ENCODE peak calls at places on chromosomes 12 and 14, in eight cellular contexts. I is adrenal gland, F is kidney epithelial cell, G is astrocyte of the spinal cord, A is AG04450, T is cardiac muscle cell, M is DND-41, U is GM23338. J is an unnamed sample.

GRCh38 chr14:67539116-67539515 is 6.0 kb downstream of the PLEKHH1 start:
- DNase-seq in G (no peak), A (no peak), U (peak; percentile 46), M (no peak), T (no peak), F (no peak), I (no peak), J (no peak)

GRCh38 chr12:25655702-25656101 is 102.6 kb upstream of the LMNTD1 start:
- DNase-seq in U (no peak), G (no peak), A (no peak), M (no peak), F (no peak), I (no peak), T (no peak), J (no peak)

GRCh38 chr14:100899841-100900771 is 3.4 kb downstream of the RTL1 start:
- DNase-seq in G (no peak), M (no peak), A (no peak), F (no peak), T (peak; percentile 30), I (peak; percentile 39), U (peak; percentile 65), J (no peak)

GRCh38 chr12:32478166-32478565 is 78.8 kb downstream of the FGD4 start:
- DNase-seq in M (no peak), T (no peak), I (no peak), A (no peak), F (no peak), G (no peak), U (no peak), J (no peak)

GRCh38 chr12:44618960-44619359 is 257.2 kb downstream of the NELL2 start:
- DNase-seq in A (no peak), F (no peak), T (no peak), I (no peak), G (no peak), M (no peak), U (no peak), J (no peak)

GRCh38 chr12:80892597-80893445 is 44.9 kb downstream of the LIN7A start:
- DNase-seq in I (no peak), A (no peak), G (peak; percentile 67), F (no peak), M (no peak), T (no peak), U (no peak), J (peak; percentile 37)

GRCh38 chr12:90250041-90250440 is 541.4 kb upstream of the ATP2B1 start:
- DNase-seq in I (no peak), G (no peak), U (peak; percentile 3), T (no peak), F (no peak), A (no peak), M (no peak), J (no peak)

GRCh38 chr12:92096346-92097136 is 49.1 kb downstream of the BTG1 start:
- DNase-seq in G (peak; percentile 76), I (no peak), M (no peak), T (no peak), A (no peak), F (no peak), U (no peak), J (no peak)

GRCh38 chr12:81206425-81206824 is 128.5 kb downstream of the ACSS3 start:
- DNase-seq in A (no peak), T (no peak), G (no peak), F (no peak), U (peak; percentile 36), M (no peak), I (no peak), J (no peak)

GRCh38 chr12:95788637-95789036 is 1.9 kb downstream of the NTN4 start:
- DNase-seq in G (peak; percentile 52), U (no peak), T (no peak), M (no peak), A (no peak), F (no peak), I (no peak), J (peak; percentile 62)

GRCh38 chr14:45201908-45202307 is 51.1 kb downstream of the MIS18BP1 start:
- DNase-seq in I (no peak), A (no peak), T (peak; percentile 26), U (peak; percentile 43), F (no peak), M (peak; percentile 55), G (peak; percentile 16), J (no peak)
- TF ChIP-seq CTCF in I (no peak), A (peak; percentile 21), T (no peak), U (no peak), F (peak; percentile 12), M (peak; percentile 58), G (peak; percentile 39), J (no peak)

DNA sequence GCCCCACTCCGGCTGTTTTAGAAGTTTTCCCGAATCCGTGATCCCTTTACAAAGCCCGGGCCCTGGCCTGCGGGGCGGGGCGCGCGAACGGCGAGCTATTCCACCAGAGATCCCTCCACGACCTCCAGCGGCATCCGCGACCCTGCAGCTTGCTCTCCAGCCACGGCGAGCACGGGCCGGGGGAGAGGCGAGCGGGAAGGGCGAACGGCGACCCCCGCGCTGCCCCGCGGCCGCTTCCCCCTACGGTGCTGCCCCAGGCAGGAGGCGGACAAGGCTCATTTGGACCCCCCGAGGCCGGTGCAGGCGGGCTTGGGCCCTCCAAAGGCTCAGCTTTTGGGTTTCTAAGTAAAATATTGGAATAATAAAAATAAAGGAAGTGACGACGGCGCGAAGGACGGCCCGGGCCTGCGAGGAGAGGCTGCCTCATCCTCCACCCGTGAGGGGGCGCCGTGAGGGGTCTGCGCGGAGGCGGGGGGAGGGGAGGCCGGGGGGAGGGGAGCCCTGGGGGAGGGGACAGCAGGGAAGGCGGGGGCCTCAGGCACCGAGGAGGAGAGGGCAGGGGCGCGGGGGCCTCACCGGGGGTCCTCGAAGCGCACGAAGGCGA is 600 bp downstream of the SRSF9 start:
- DNase-seq in A (no peak), U (no peak), M (peak; percentile 67), G (peak; percentile 29), F (no peak), I (peak; percentile 46), T (no peak), J (no peak)
- H3K4me3 ChIP-seq in A (peak overlapping the region; percentile 93), U (peak overlapping the region; percentile 77), M (peak overlapping the region; percentile 81), G (peak overlapping the region; percentile 83), F (peak overlapping the region; percentile 99), I (peak overlapping the region; percentile 87), T (peak overlapping the region; percentile 81), J (peak overlapping the region; percentile 82)

DNA sequence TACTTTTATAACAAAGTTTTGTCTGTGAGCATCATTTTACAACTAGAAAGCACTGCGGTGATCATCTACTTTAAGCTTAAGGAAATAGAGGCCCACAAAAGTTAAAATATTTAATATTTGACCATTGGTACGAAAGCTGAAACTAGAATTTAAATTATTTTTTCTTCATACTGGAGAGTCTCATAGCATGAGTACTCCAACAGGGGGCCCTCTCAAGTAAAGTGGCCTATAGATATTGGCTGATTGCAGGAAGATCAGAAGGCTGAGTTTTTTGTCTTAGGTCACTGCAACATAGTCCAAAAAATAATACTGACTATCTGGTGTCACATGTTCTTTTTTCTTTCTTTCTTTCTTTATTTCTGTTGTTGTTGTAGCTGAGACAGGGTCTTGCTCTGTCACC is 75.3 kb upstream of the ZDHHC17 start:
- DNase-seq in I (no peak), A (no peak), M (no peak), U (peak; percentile 49), G (no peak), T (no peak), F (no peak), J (no peak)
- TF ChIP-seq CTCF in I (no peak), A (peak; percentile 28), M (peak; percentile 23), U (peak; percentile 76), G (peak; percentile 36), T (peak; percentile 33), F (peak; percentile 21), J (peak; percentile 49)

GRCh38 chr14:57865450-57866198 is at the start of gene SLC35F4:
- DNase-seq in I (peak; percentile 11), A (no peak), U (peak; percentile 96), G (peak; percentile 24), M (peak; percentile 5), F (no peak), T (peak; percentile 88), J (no peak)

GRCh38 chr14:57866199-57866755 is 385 bp upstream of the SLC35F4 start:
- DNase-seq in T (no peak), A (no peak), I (no peak), M (no peak), G (no peak), U (peak; percentile 10), F (no peak), J (no peak)

GRCh38 chr14:57869530-57870088 is 3.7 kb upstream of the SLC35F4 start:
- DNase-seq in M (no peak), F (no peak), G (no peak), U (peak; percentile 29), I (no peak), T (no peak), A (no peak), J (no peak)

GRCh38 chr14:57863471-57863870 is 2.4 kb downstream of the SLC35F4 start:
- DNase-seq in F (no peak), T (no peak), A (no peak), U (no peak), G (no peak), M (no peak), I (no peak), J (no peak)

GRCh38 chr14:57865066-57865449 is 834 bp downstream of the SLC35F4 start:
- DNase-seq in G (no peak), M (no peak), U (no peak), A (no peak), F (no peak), I (no peak), T (no peak), J (no peak)
- H3K4me3 ChIP-seq in G (no peak overlapping the region), M (no peak overlapping the region), U (peak overlapping the region; percentile 80), A (no peak overlapping the region), F (peak overlapping the region; percentile 47), I (no peak overlapping the region), T (peak overlapping the region; percentile 20), J (no peak overlapping the region)

DNA sequence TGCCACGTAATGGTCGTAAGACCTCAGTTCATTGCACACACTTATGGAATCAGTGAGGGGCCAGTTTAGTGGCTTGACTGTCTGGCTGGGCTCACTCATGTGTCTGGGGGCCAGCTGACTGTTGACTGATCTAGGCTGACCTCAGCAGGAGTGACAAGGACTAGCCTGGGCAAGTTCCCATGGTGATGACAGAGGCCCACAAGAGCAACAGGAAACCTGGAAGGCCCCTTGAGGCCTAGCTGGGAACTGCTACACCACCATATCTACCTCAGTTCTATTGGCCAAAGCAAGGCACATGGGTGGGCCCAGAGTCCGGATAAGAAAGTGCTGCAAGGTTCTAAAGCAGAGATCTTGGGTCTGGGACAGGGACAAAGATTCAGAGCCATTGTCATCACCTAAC is 21.3 kb upstream of the RFLNA start:
- DNase-seq in A (no peak), U (peak; percentile 77), G (peak; percentile 26), M (peak; percentile 27), T (peak; percentile 33), F (peak; percentile 26), I (no peak), J (peak; percentile 17)
- TF ChIP-seq CTCF in A (peak; percentile 28), U (peak; percentile 35), G (peak; percentile 23), M (peak; percentile 57), T (peak; percentile 25), F (peak; percentile 33), I (no peak), J (peak; percentile 37)

DNA sequence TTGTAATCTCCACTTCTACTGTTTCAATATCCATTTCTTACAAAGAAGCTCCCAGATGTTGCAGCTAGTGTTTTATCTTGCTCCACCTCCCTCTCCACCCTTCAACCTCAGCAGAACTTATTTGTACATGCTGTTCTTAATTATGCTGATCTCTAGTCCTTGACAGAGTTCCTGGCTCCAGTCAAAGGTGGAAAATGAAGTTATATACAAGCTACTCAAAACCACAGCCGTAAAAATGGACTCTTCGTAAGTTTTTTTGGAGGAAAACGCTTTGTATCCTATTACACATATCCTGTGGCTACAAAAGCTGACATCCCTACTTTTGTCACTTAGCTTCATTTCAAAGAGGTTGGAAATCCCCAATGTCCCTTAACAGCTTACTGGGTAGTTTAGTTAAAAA is 1.3 kb downstream of the CLEC1A start:
- DNase-seq in I (no peak), A (no peak), G (peak; percentile 5), M (no peak), F (no peak), T (no peak), U (no peak), J (no peak)
- H3K4me3 ChIP-seq in I (peak overlapping the region; percentile 15), A (no peak overlapping the region), G (no peak overlapping the region), M (no peak overlapping the region), F (no peak overlapping the region), T (no peak overlapping the region), U (no peak overlapping the region), J (no peak overlapping the region)